ENCODE peak calls at places on chromosomes 4 and X, in five cellular contexts. E, S, B, V and Q are unnamed samples.

GRCh38 chr4:113645771-113646455 is 115.6 kb downstream of the CAMK2D start:
- DNase-seq in V (peak), S (no peak), B (peak), E (peak), Q (peak)

GRCh38 chr4:122733805-122734155 is 1.3 kb downstream of the BBS12 start:
- DNase-seq in B (no peak), S (no peak), E (no peak), V (no peak), Q (no peak)

GRCh38 chr4:99179178-99179577 is 35.1 kb upstream of the ADH4 start:
- DNase-seq in B (no peak), V (no peak), S (no peak), E (no peak), Q (no peak)

GRCh38 chr4:163179207-163179606 is 12.5 kb upstream of the NAF1 start:
- DNase-seq in E (no peak), B (no peak), S (no peak), V (no peak), Q (no peak)

GRCh38 chr4:48490012-48490679 is at the start of gene ZAR1:
- DNase-seq in B (no peak), V (no peak), E (no peak), S (no peak), Q (no peak)

GRCh38 chr4:56320293-56320692 is 67.0 kb downstream of the AASDH start:
- DNase-seq in S (no peak), V (no peak), B (no peak), E (no peak), Q (no peak)

GRCh38 chrX:21524008-21524407 is 134.1 kb downstream of the KLHL34 start:
- DNase-seq in B (no peak), V (no peak), E (no peak), S (no peak), Q (no peak)

GRCh38 chrX:95076449-95076848 is 1402.4 kb downstream of the FAM133A start:
- DNase-seq in B (peak), S (no peak), E (no peak), V (no peak), Q (no peak)

GRCh38 chr4:156685308-156685707 is 286.3 kb downstream of the PDGFC start:
- DNase-seq in V (no peak), E (no peak), B (no peak), S (no peak), Q (no peak)

GRCh38 chrX:105635794-105636193 is 186.5 kb upstream of the NRK start:
- DNase-seq in B (no peak), E (no peak), V (no peak), S (no peak), Q (no peak)

GRCh38 chr4:93827272-93827947 is 1.1 kb upstream of the ATOH1 start:
- DNase-seq in E (peak), V (no peak), B (no peak), S (no peak), Q (no peak)

GRCh38 chr4:170875868-170876267 is 786.1 kb upstream of the AADAT start:
- DNase-seq in V (peak), E (no peak), S (no peak), B (peak), Q (no peak)

GRCh38 chrX:3598046-3598605 is 115.3 kb downstream of the PRKX start:
- DNase-seq in B (no peak), S (no peak), E (no peak), V (no peak), Q (no peak)

GRCh38 chrX:102067966-102068723 is 57.3 kb upstream of the TCEAL2 start:
- DNase-seq in V (no peak), S (peak), E (no peak), B (peak), Q (no peak)

GRCh38 chrX:70434352-70434866 is 10.2 kb upstream of the DLG3 start:
- DNase-seq in V (peak), B (peak), S (no peak), E (peak), Q (peak)

GRCh38 chrX:16695079-16695676 is 17.3 kb downstream of the CTPS2 start:
- DNase-seq in S (no peak), V (peak), B (peak), E (no peak), Q (peak)

GRCh38 chrX:30593435-30594200 is 16.1 kb upstream of the TASL start:
- DNase-seq in V (peak), E (no peak), B (peak), S (no peak), Q (no peak)

GRCh38 chrX:69024931-69025330 is 140.3 kb downstream of the PJA1 start:
- DNase-seq in B (no peak), S (no peak), V (no peak), E (no peak), Q (no peak)

GRCh38 chr4:156815717-156816319 is 155.8 kb downstream of the PDGFC start:
- DNase-seq in E (no peak), V (no peak), B (no peak), S (no peak), Q (no peak)

GRCh38 chrX:109475174-109475891 is 6.6 kb downstream of the GUCY2F start:
- DNase-seq in V (peak), S (no peak), E (no peak), B (peak), Q (peak)

GRCh38 chrX:152658302-152658701 is 20.6 kb downstream of the GABRQ start:
- DNase-seq in S (no peak), V (no peak), E (no peak), B (no peak), Q (no peak)

GRCh38 chr4:118918388-118918787 is 29.7 kb downstream of the SYNPO2 start:
- DNase-seq in S (no peak), B (no peak), V (no peak), E (no peak), Q (no peak)

GRCh38 chr4:53601251-53601764 is 10.0 kb upstream of the LNX1 start:
- DNase-seq in V (no peak), S (no peak), B (peak), E (peak), Q (no peak)

GRCh38 chrX:46686003-46686645 is 72.8 kb downstream of the SLC9A7 start:
- DNase-seq in B (peak), V (peak), E (no peak), S (no peak), Q (peak)

GRCh38 chrX:943035-943434 is 269.4 kb downstream of the CRLF2 start:
- DNase-seq in V (no peak), B (no peak), S (no peak), E (no peak), Q (no peak)

GRCh38 chr4:81136161-81136910 is 78.7 kb downstream of the PRKG2 start:
- DNase-seq in S (no peak), B (no peak), V (no peak), E (no peak), Q (no peak)

DNA sequence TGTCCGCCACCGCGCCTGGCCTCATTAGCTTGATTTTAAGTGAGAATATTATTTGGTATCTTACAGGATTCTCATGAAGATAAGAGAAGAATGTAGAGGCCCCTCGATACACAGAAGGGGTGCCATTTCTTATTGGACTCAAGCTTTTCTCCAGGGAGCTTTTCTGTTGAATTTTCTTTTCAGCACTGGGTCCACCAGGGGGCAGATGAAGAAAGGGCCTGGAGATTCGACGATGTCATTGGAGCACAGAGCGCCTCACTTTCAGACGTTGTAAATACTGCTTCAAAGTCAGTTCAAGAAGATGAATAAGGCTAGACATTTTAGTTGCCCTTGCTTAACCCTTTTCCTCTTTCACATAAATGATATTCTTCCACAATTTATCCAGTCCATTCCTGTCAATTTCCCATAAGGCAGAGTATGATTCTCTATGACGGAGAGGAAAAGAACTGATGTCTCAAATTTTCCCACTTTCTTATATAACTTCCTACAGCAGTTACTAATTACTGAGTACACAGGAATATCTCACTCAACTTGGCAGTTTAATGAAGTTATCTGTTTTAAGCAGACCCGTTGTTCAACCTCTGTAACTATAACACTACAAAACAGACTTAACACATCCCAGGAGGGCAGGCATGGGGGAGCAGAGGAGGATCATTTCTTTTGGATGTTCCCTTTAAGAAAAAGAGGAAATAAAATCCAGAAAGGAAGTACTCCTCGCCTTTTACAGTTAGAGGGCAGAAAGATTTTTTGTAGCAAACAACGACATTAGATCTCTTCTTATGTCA is 12.0 kb upstream of the CENPU start:
- DNase-seq in E (no peak), S (no peak), B (peak), V (peak), Q (peak)
- H3K4me3 ChIP-seq in E (no peak), S (no peak), B (no peak), V (no peak), Q (no peak)

GRCh38 chr4:21768349-21769310 is 179.9 kb downstream of the KCNIP4 start:
- DNase-seq in S (no peak), V (peak), B (peak), E (no peak), Q (peak)
- TF ChIP-seq SP1 in S (no peak), V (no peak), B (no peak), E (no peak), Q (no peak)

GRCh38 chr4:76233534-76233933 is 18.0 kb upstream of the FAM47E start:
- DNase-seq in E (no peak), S (no peak), V (no peak), B (no peak), Q (peak)
- H3K4me3 ChIP-seq in E (peak), S (no peak), V (peak), B (peak), Q (peak)

GRCh38 chrX:119238557-119238956 is 2.5 kb downstream of the PGRMC1 start:
- DNase-seq in E (no peak), S (no peak), V (no peak), B (no peak), Q (peak)
- TF ChIP-seq SP1 in E (no peak), S (no peak), V (no peak), B (no peak), Q (no peak)

GRCh38 chrX:48997865-48998264 is 4.2 kb downstream of the GRIPAP1 start:
- DNase-seq in B (no peak), E (no peak), S (no peak), V (no peak), Q (no peak)
- H3K4me3 ChIP-seq in B (no peak), E (no peak), S (no peak), V (no peak), Q (no peak)

GRCh38 chrX:77493677-77494553 is 46.7 kb downstream of the FGF16 start:
- DNase-seq in E (peak), V (no peak), B (peak), S (no peak), Q (peak)
- TF ChIP-seq SP1 in E (no peak), V (no peak), B (no peak), S (no peak), Q (no peak)

GRCh38 chrX:49058794-49059193 is at the start of gene CCDC120:
- DNase-seq in V (no peak), S (no peak), E (no peak), B (no peak), Q (no peak)
- H3K4me3 ChIP-seq in V (peak), S (no peak), E (peak), B (peak), Q (no peak)